ENCODE peak calls at places on chromosomes 6 and 20, in eight cellular contexts. T is breast epithelium, P is stomach, E is esophagus muscularis mucosa, F is GM23338, A is SK-N-MC, S is H1, N is GM12891. H is an unnamed sample.

GRCh38 chr20:38806855-38807655 is 1.6 kb downstream of the PPP1R16B start:
- DNase-seq in T (no peak), S (no peak), E (no peak), N (no peak), F (peak), A (no peak), P (no peak), H (peak)

GRCh38 chr6:12312736-12313135 is 22.6 kb downstream of the EDN1 start:
- DNase-seq in N (no peak), P (no peak), S (no peak), T (no peak), F (no peak), E (peak), A (no peak), H (no peak)

GRCh38 chr20:38873050-38873581 is 53.1 kb upstream of the FAM83D start:
- DNase-seq in S (no peak), N (peak), T (no peak), A (no peak), F (no peak), E (no peak), P (no peak), H (peak)

GRCh38 chr6:40480678-40481077 is 106.5 kb downstream of the LRFN2 start:
- DNase-seq in P (no peak), T (no peak), F (no peak), N (no peak), A (no peak), S (no peak), E (no peak), H (no peak)

GRCh38 chr6:113560908-113561307 is 296.2 kb upstream of the MARCKS start:
- DNase-seq in F (no peak), S (no peak), N (no peak), E (no peak), A (no peak), P (no peak), T (no peak), H (no peak)

GRCh38 chr6:136012948-136013347 is 161.4 kb downstream of the PDE7B start:
- DNase-seq in E (no peak), T (no peak), S (no peak), F (no peak), N (no peak), P (no peak), A (no peak), H (no peak)

GRCh38 chr20:19815553-19815991 is 57.5 kb downstream of the RIN2 start:
- DNase-seq in S (no peak), T (no peak), F (peak), A (no peak), E (no peak), N (no peak), P (no peak), H (no peak)

GRCh38 chr6:142773324-142773723 is 171.7 kb downstream of the HIVEP2 start:
- DNase-seq in S (no peak), A (no peak), E (no peak), P (no peak), T (no peak), N (no peak), F (no peak), H (no peak)

GRCh38 chr6:137024172-137024990 is 20.4 kb downstream of the IL20RA start:
- DNase-seq in S (no peak), T (no peak), P (no peak), A (no peak), E (peak), N (no peak), F (no peak), H (no peak)

GRCh38 chr6:26019261-26019845 is 56.8 kb downstream of the TRIM38 start:
- DNase-seq in F (no peak), A (no peak), P (no peak), S (no peak), N (no peak), T (no peak), E (no peak), H (no peak)

GRCh38 chr20:19775353-19776201 is 17.5 kb downstream of the RIN2 start:
- DNase-seq in P (peak), S (no peak), A (no peak), T (no peak), F (no peak), N (no peak), E (no peak), H (no peak)

GRCh38 chr6:80605165-80605989 is 498.9 kb downstream of the BCKDHB start:
- DNase-seq in F (peak), A (peak), N (no peak), S (no peak), E (no peak), T (no peak), P (no peak), H (no peak)

GRCh38 chr6:90139272-90139817 is 157.3 kb downstream of the BACH2 start:
- DNase-seq in E (no peak), N (no peak), A (no peak), T (no peak), F (no peak), S (no peak), P (no peak), H (no peak)

GRCh38 chr6:147881432-147881831 is 372.9 kb downstream of the SAMD5 start:
- DNase-seq in A (no peak), S (no peak), F (peak), T (no peak), N (no peak), E (no peak), P (no peak), H (no peak)

GRCh38 chr6:1390071-1390804 is 862 bp downstream of the FOXF2 start:
- DNase-seq in S (no peak), E (no peak), P (no peak), A (no peak), F (peak), N (no peak), T (no peak), H (peak)

GRCh38 chr20:5413394-5413793 is 96.6 kb upstream of the PROKR2 start:
- DNase-seq in T (no peak), E (peak), F (no peak), P (no peak), A (no peak), S (no peak), N (no peak), H (no peak)

GRCh38 chr6:144566868-144567615 is 281.9 kb downstream of the UTRN start:
- DNase-seq in E (no peak), A (no peak), T (no peak), N (no peak), P (no peak), S (no peak), F (no peak), H (no peak)

GRCh38 chr6:128491041-128491642 is 29.3 kb downstream of the PTPRK start:
- DNase-seq in A (no peak), S (no peak), F (peak), N (no peak), P (no peak), T (peak), E (no peak), H (no peak)

GRCh38 chr6:36917541-36918193 is 31.9 kb downstream of the C6orf89 start:
- DNase-seq in E (no peak), N (no peak), S (no peak), T (no peak), F (no peak), P (no peak), A (no peak), H (no peak)

GRCh38 chr6:18384621-18385020 is 2.5 kb upstream of the RNF144B start:
- DNase-seq in N (no peak), A (no peak), P (peak), S (no peak), F (no peak), T (no peak), E (no peak), H (no peak)

GRCh38 chr6:44415424-44415823 is 27.9 kb downstream of the CDC5L start:
- DNase-seq in N (no peak), P (peak), T (no peak), E (no peak), A (no peak), S (no peak), F (peak), H (no peak)

GRCh38 chr6:56742122-56742791 is 99.6 kb upstream of the DST start:
- DNase-seq in F (no peak), T (no peak), N (no peak), E (no peak), P (no peak), S (no peak), A (no peak), H (no peak)

GRCh38 chr20:4341804-4342560 is 326.6 kb upstream of the RNF24 start:
- DNase-seq in E (peak), T (no peak), A (no peak), P (no peak), S (no peak), F (no peak), N (no peak), H (no peak)

GRCh38 chr20:4956200-4956810 is 45.0 kb downstream of the SLC23A2 start:
- DNase-seq in E (no peak), S (no peak), A (peak), N (no peak), F (peak), T (no peak), P (no peak), H (no peak)

GRCh38 chr20:34216382-34216742 is 24.9 kb upstream of the ASIP start:
- DNase-seq in F (no peak), P (no peak), A (no peak), N (no peak), E (no peak), S (no peak), T (no peak), H (no peak)

GRCh38 chr20:37989601-37990001 is 43.7 kb downstream of the TTI1 start:
- DNase-seq in F (no peak), A (no peak), T (peak), N (no peak), S (no peak), E (no peak), P (peak), H (no peak)

GRCh38 chr6:169112483-169113320 is 140.9 kb downstream of the THBS2 start:
- DNase-seq in F (peak), T (no peak), P (no peak), N (no peak), E (peak), A (no peak), S (no peak), H (no peak)

GRCh38 chr6:4134841-4135664 is at the start of gene ECI2:
- DNase-seq in N (peak), P (peak), T (peak), E (no peak), A (no peak), F (peak), S (peak), H (peak)
- TF ChIP-seq POLR2AphosphoS5 in N (no peak), P (peak), T (peak), E (peak), A (peak), F (peak), S (peak), H (peak)

DNA sequence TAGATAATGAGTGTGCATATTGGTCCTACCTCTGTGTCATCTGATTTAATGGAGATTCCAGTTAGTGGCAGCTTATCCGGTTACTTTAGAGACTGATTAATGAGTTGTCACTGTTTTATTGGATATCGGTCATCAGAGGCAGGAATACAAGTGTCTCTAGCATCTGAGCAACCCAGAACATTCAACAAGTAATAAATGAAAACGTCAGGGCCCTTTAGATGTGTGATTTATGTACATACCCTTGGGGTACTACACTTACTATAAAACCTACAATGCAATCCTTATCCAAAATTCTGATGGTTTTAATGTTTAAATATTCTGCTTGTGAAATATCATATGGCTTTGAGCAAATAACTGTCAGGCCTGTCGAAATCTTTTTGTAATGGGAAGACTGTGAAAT is 1117.9 kb upstream of the FLRT3 start:
- DNase-seq in A (peak), E (no peak), P (no peak), N (no peak), F (no peak), T (no peak), S (no peak), H (no peak)
- TF ChIP-seq POLR2AphosphoS5 in A (peak), E (no peak), P (no peak), N (no peak), F (no peak), T (no peak), S (no peak), H (no peak)

DNA sequence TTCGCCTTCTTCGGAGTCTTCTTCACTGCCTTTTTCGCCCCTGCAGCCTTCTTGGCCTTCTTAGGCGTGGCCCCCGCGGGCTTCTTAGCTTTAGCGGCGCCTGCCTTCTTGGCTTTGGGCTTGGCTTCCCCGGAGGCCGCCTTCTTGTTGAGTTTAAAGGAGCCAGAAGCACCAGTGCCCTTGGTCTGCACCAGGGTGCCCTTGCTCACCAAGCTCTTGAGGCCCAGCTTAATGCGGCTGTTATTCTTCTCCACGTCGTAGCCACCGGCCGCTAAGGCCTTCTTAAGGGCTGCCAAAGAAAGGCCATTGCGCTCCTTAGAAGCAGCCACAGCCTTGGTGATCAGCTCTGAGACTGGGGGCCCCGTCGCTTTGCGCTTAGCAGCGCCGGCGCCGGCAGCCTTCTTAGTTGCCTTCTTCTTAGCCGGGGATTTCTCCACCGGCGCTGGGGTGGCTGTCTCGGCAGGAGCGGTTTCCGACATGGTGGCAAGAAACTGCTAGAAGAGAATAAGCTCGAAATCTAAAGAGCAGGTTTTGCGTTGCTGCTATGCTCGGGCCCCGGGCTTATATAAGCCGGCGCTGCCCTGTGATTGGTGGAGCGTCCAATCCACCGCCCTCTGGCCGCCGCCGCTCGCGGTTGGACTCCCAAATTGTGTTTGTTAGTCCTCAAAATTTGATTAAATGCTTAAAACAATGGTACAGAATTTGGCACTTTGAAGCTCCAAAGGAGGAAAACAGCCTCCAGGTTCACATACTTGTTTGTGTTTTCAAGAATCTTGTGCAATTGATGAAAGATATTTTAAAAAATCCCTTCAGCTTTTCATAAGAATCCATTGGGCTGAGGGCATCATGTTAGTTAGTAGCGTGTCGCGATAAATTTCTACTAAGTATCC is 44.9 kb downstream of the OR2B2 start:
- DNase-seq in P (peak), A (no peak), F (peak), E (no peak), S (no peak), T (no peak), N (no peak), H (peak)
- TF ChIP-seq POLR2AphosphoS5 in P (no peak), A (peak), F (peak), E (peak), S (peak), T (peak), N (peak), H (peak)

GRCh38 chr6:3591970-3592369 is 135.1 kb upstream of the SLC22A23 start:
- DNase-seq in E (no peak), A (no peak), N (no peak), S (no peak), F (no peak), P (no peak), T (no peak), H (no peak)

GRCh38 chr6:3596736-3597135 is 139.9 kb upstream of the SLC22A23 start:
- DNase-seq in F (no peak), A (no peak), P (no peak), N (no peak), T (no peak), S (no peak), E (no peak), H (no peak)

GRCh38 chr6:3593161-3593560 is 136.3 kb upstream of the SLC22A23 start:
- DNase-seq in F (no peak), T (no peak), P (no peak), A (no peak), E (no peak), S (no peak), N (no peak), H (no peak)

GRCh38 chr6:3594196-3594595 is 137.3 kb upstream of the SLC22A23 start:
- DNase-seq in E (no peak), N (no peak), F (no peak), P (no peak), T (no peak), A (no peak), S (no peak), H (no peak)

GRCh38 chr6:3592371-3592941 is 135.6 kb upstream of the SLC22A23 start:
- DNase-seq in P (no peak), S (no peak), A (no peak), E (no peak), T (peak), N (no peak), F (no peak), H (no peak)
- TF ChIP-seq POLR2AphosphoS5 in P (no peak), S (no peak), A (no peak), E (peak), T (peak), N (no peak), F (no peak), H (no peak)

GRCh38 chr20:41136695-41137411 is 490 bp upstream of the PLCG1 start:
- DNase-seq in F (peak), S (peak), P (peak), T (peak), A (no peak), E (peak), N (peak), H (peak)

GRCh38 chr20:41138527-41139226 is 1.3 kb downstream of the PLCG1 start:
- DNase-seq in N (no peak), F (peak), A (no peak), E (no peak), S (no peak), P (no peak), T (no peak), H (no peak)

GRCh38 chr20:41138217-41138526 is 829 bp downstream of the PLCG1 start:
- DNase-seq in A (no peak), P (no peak), E (no peak), N (no peak), S (no peak), F (no peak), T (no peak), H (no peak)

GRCh38 chr20:41136336-41136694 is 1.0 kb upstream of the PLCG1 start:
- DNase-seq in S (no peak), E (no peak), F (peak), P (no peak), T (no peak), N (no peak), A (no peak), H (no peak)

DNA sequence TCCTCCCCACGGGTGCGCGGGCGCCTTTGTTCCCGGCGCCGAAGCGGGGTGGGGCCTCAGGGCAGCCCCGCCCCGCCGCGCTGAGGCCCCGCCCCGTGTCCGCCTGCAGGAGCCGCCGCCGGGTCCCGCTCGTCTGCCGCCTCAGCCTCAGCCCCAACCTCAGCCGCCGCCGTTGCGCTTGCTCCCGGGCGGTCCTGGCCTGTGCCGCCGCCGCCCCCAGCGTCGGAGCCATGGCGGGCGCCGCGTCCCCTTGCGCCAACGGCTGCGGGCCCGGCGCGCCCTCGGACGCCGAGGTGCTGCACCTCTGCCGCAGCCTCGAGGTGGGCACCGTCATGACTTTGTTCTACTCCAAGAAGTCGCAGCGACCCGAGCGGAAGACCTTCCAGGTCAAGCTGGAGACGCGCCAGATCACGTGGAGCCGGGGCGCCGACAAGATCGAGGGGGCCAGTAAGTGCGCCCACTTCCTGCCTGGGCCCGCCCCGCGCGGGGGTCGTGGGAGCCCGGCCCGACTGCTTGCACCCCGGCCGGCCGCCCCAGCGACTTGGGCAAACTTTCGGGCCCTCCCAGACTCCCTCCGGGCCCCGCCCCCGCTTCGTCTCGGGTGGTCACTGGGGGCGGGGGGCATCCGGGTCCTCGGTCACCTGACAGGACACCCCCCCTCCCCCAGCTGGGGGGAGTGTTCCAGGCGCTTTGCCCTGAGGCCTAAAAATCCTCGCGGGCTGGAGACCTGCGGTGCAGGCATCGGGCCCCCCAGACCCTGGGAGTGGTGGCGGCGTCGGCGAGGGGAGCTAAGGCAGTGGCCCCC is at the start of gene PLCG1:
- DNase-seq in P (peak), F (peak), T (peak), E (no peak), S (peak), N (peak), A (no peak), H (peak)
- TF ChIP-seq POLR2AphosphoS5 in P (no peak), F (peak), T (peak), E (peak), S (peak), N (no peak), A (peak), H (peak)

GRCh38 chr6:3546121-3546520 is 89.3 kb upstream of the SLC22A23 start:
- DNase-seq in P (peak), E (no peak), F (no peak), T (no peak), A (no peak), S (no peak), N (no peak), H (no peak)
- TF ChIP-seq POLR2AphosphoS5 in P (no peak), E (no peak), F (no peak), T (no peak), A (no peak), S (no peak), N (no peak), H (no peak)

DNA sequence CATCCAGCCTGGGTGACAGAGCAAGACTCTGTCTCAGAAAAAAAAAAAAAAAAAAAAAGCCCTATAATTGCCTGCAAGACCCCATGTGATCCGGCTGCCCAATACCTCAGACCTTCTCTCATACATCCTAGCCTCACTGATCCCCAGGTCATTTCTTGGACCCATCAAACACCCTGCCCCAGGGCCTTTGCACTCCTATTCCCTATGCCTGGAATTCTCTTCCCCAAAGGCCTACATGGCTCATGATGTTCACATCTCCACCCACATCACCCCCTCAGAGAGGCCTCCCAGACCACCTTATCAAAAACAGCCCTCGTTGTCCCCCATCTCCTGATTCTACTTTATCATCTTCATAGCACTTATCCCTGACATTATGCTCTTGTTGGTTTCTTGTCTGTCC is 8.9 kb downstream of the PACSIN1 start:
- DNase-seq in E (no peak), P (no peak), F (no peak), A (no peak), N (no peak), S (no peak), T (no peak), H (no peak)
- TF ChIP-seq POLR2AphosphoS5 in E (no peak), P (no peak), F (no peak), A (no peak), N (no peak), S (no peak), T (no peak), H (no peak)